ENCODE peak calls at places on chromosomes 6 and 20, in eight cellular contexts. S, R, B, A, Q, D, L and H are unnamed samples.

GRCh38 chr6:159760602-159761057 is 1.2 kb upstream of the ACAT2 start:
- DNase-seq in Q (peak; percentile 25), S (no peak), A (no peak), B (no peak), L (no peak), R (no peak), D (peak; percentile 66), H (peak; percentile 41)

GRCh38 chr6:2751871-2752270 is 1.1 kb upstream of the MYLK4 start:
- DNase-seq in B (no peak), A (no peak), R (no peak), S (no peak), D (no peak), Q (no peak), L (no peak), H (no peak)

GRCh38 chr20:38812915-38813573 is 7.5 kb downstream of the PPP1R16B start:
- DNase-seq in L (no peak), Q (no peak), A (no peak), R (no peak), D (no peak), B (no peak), S (no peak), H (no peak)

GRCh38 chr20:13739726-13740649 is 44.7 kb downstream of the ESF1 start:
- DNase-seq in Q (no peak), R (no peak), L (no peak), S (no peak), A (no peak), D (peak; percentile 33), B (no peak), H (no peak)

GRCh38 chr20:10591956-10592521 is 81.8 kb downstream of the JAG1 start:
- DNase-seq in Q (no peak), A (no peak), D (no peak), B (no peak), R (no peak), S (no peak), L (no peak), H (no peak)

GRCh38 chr20:52494244-52494643 is 302.7 kb upstream of the ZFP64 start:
- DNase-seq in Q (no peak), R (peak; percentile 42), A (no peak), L (no peak), S (no peak), D (peak; percentile 86), B (no peak), H (peak; percentile 81)

GRCh38 chr6:117591405-117591804 is 10.9 kb downstream of the GOPC start:
- DNase-seq in D (peak; percentile 41), B (no peak), A (no peak), L (no peak), Q (no peak), S (no peak), R (no peak), H (no peak)

GRCh38 chr6:162119349-162119748 is 608.2 kb downstream of the PRKN start:
- DNase-seq in L (no peak), A (peak; percentile 51), Q (no peak), R (no peak), S (peak; percentile 23), D (peak; percentile 71), B (no peak), H (no peak)

GRCh38 chr6:138520463-138520862 is 21.2 kb upstream of the NHSL1 start:
- DNase-seq in D (peak; percentile 52), L (peak; percentile 21), S (no peak), Q (no peak), R (no peak), A (no peak), B (no peak), H (no peak)

GRCh38 chr6:157246771-157247484 is 76.4 kb downstream of the TMEM242 start:
- DNase-seq in D (no peak), Q (no peak), R (no peak), A (no peak), B (no peak), L (no peak), S (no peak), H (no peak)

GRCh38 chr20:52303281-52303950 is 111.8 kb upstream of the ZFP64 start:
- DNase-seq in A (no peak), S (no peak), B (no peak), L (no peak), D (no peak), Q (no peak), R (no peak), H (no peak)

GRCh38 chr20:38231786-38232130 is 28.8 kb downstream of the KIAA1755 start:
- DNase-seq in Q (no peak), S (no peak), R (no peak), D (peak; percentile 87), L (no peak), A (no peak), B (no peak), H (no peak)